ENCODE peak calls at places on chromosome 10, in four cellular contexts. B is neuronal stem cell, W is H1, Q is mesenchymal stem cell. P is an unnamed sample.

GRCh38 chr10:22712246-22712958 is 2.0 kb downstream of the PIP4K2A start:
- DNase-seq in W (no peak), Q (peak), B (no peak), P (no peak)

GRCh38 chr10:119030421-119031250 is 1.1 kb downstream of the NANOS1 start:
- DNase-seq in Q (peak), W (peak), B (peak), P (peak)

GRCh38 chr10:19563424-19564141 is 252.6 kb upstream of the PLXDC2 start:
- DNase-seq in W (no peak), Q (no peak), B (no peak), P (no peak)

GRCh38 chr10:96370575-96371157 is 11.9 kb upstream of the OPALIN start:
- DNase-seq in W (peak), Q (peak), B (peak), P (peak)

GRCh38 chr10:5526691-5527331 is 2.0 kb downstream of the CALML3 start:
- DNase-seq in B (no peak), Q (no peak), W (no peak), P (no peak)

GRCh38 chr10:80168679-80169380 is 36.3 kb downstream of the PLAC9 start:
- DNase-seq in W (peak), B (no peak), Q (peak), P (peak)

GRCh38 chr10:132981746-132982145 is 39.4 kb upstream of the CFAP46 start:
- DNase-seq in B (no peak), W (no peak), Q (no peak), P (no peak)

GRCh38 chr10:38159007-38159406 is 64.9 kb downstream of the ZNF37A start:
- DNase-seq in Q (no peak), B (no peak), W (no peak), P (no peak)

GRCh38 chr10:71512794-71513379 is 116.2 kb downstream of the CDH23 start:
- DNase-seq in B (no peak), W (no peak), Q (no peak), P (no peak)

GRCh38 chr10:80259405-80259871 is 30.0 kb downstream of the MAT1A start:
- DNase-seq in B (no peak), Q (no peak), W (no peak), P (no peak)

GRCh38 chr10:125148021-125148439 is 12.3 kb downstream of the CTBP2 start:
- DNase-seq in B (no peak), Q (peak), W (no peak), P (peak)

GRCh38 chr10:13891542-13892431 is 305.0 kb downstream of the PRPF18 start:
- DNase-seq in W (peak), B (peak), Q (no peak), P (no peak)

GRCh38 chr10:49056356-49056755 is 59.0 kb downstream of the VSTM4 start:
- DNase-seq in B (no peak), Q (peak), W (no peak), P (no peak)

GRCh38 chr10:125607689-125608290 is 75.2 kb downstream of the TEX36 start:
- DNase-seq in Q (no peak), B (no peak), W (no peak), P (no peak)

GRCh38 chr10:100373298-100374136 is 26.5 kb downstream of the SCD start:
- DNase-seq in B (peak), W (peak), Q (peak), P (peak)

GRCh38 chr10:27030060-27030459 is 70.2 kb downstream of the ANKRD26 start:
- DNase-seq in W (no peak), B (no peak), Q (no peak), P (no peak)

GRCh38 chr10:114715171-114715670 is 57.1 kb upstream of the ABLIM1 start:
- DNase-seq in W (no peak), Q (peak), B (no peak), P (no peak)

GRCh38 chr10:44437837-44438752 is 53.2 kb upstream of the CXCL12 start:
- DNase-seq in Q (no peak), B (no peak), W (no peak), P (no peak)

GRCh38 chr10:58578366-58578765 is 65.7 kb downstream of the BICC1 start:
- DNase-seq in Q (no peak), B (no peak), W (no peak), P (no peak)

GRCh38 chr10:42491001-42491592 is 147.3 kb downstream of the ZNF33B start:
- DNase-seq in Q (no peak), W (no peak), B (no peak), P (no peak)

GRCh38 chr10:70783056-70783684 is 2.0 kb downstream of the TBATA start:
- DNase-seq in B (no peak), W (no peak), Q (no peak), P (no peak)

GRCh38 chr10:117830832-117831231 is 215.9 kb downstream of the RAB11FIP2 start:
- DNase-seq in W (peak), Q (no peak), B (peak), P (peak)

GRCh38 chr10:62224606-62225005 is 44.0 kb downstream of the RTKN2 start:
- DNase-seq in Q (peak), B (no peak), W (no peak), P (no peak)

GRCh38 chr10:116708386-116708785 is 34.0 kb downstream of the HSPA12A start:
- DNase-seq in W (no peak), B (no peak), Q (no peak), P (no peak)

GRCh38 chr10:58219875-58220274 is 47.8 kb downstream of the IPMK start:
- DNase-seq in B (no peak), W (no peak), Q (no peak), P (no peak)

GRCh38 chr10:128189176-128189575 is 63.0 kb upstream of the MKI67 start:
- DNase-seq in W (no peak), B (no peak), Q (no peak), P (no peak)

GRCh38 chr10:4051408-4052151 is 266.6 kb upstream of the KLF6 start:
- DNase-seq in B (no peak), W (no peak), Q (peak), P (no peak)

GRCh38 chr10:21184984-21185383 is 287.9 kb upstream of the NEBL start:
- DNase-seq in W (no peak), Q (no peak), B (no peak), P (no peak)

GRCh38 chr10:28872592-28873165 is 195.4 kb downstream of the BAMBI start:
- DNase-seq in W (no peak), Q (no peak), B (no peak), P (no peak)

GRCh38 chr10:52308251-52309031 is 5.6 kb upstream of the DKK1 start:
- DNase-seq in W (peak), Q (peak), B (peak), P (peak)

GRCh38 chr10:132647424-132647823 is 109.8 kb downstream of the INPP5A start:
- DNase-seq in B (no peak), W (no peak), Q (no peak), P (no peak)

GRCh38 chr10:49385939-49386922 is 9.7 kb downstream of the DRGX start:
- DNase-seq in Q (no peak), W (no peak), B (no peak), P (peak)

DNA sequence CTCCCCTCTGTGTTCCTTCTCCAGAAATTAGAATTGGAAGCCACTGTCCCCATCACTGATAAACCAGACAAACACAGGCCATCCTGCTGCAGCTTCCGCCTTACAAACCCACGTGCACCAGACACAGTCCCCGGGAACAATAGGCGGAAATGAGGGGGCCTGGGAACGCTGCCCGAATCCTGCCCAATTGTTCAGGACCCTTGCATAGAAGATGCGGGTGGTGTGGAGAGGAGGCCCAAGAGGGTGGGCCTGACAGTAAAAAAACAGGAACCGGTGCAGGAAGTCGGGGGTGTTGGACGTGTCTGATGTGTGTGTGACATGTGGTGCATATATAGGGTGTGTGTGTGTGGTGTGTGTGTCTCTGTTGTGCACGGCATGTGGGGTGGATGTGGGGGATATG is 26.5 kb upstream of the CHST15 start:
- DNase-seq in W (no peak), Q (no peak), B (no peak), P (no peak)
- H3K4me2 ChIP-seq in W (no peak), Q (no peak), B (no peak), P (no peak)

DNA sequence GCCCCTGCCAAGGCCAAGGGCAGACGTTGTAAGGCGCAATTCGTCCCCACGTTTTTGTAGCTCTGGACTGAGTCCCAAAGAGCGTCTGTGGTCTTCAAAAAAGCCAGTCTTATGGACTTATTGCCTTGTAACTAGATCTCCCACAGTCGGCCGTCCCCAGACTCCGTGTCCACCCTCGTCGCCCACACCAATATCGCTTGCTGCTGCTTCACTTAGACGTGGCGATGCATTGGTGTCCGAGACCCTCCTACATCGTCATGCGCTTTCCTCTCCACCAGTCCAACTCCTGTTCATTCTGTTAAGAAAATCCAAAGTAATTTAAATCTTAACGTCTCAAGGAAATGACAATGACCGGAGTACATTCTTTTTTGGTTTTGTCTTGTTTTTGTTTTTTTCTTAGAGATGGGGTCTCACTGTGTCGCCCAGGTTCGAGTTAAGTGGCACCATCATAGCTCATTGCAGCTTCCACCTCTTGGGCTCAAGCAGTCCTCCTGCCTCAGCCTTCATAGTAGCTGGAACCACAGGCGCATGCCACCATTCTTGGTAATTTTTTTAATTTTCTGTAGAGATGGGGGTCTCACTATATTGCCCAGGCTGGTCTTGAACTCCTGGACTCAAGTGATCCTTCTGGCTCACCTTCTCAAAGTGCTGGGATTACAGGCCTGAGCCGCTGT is 851 bp downstream of the KIFBP start:
- DNase-seq in W (no peak), Q (peak), B (no peak), P (no peak)
- H2BK15ac ChIP-seq in W (no peak), Q (no peak), B (no peak), P (no peak)

GRCh38 chr10:77507313-77507712 is 130.3 kb downstream of the KCNMA1 start:
- DNase-seq in W (no peak), B (no peak), Q (no peak), P (no peak)
- H2BK12ac ChIP-seq in W (no peak), B (no peak), Q (peak), P (no peak)

GRCh38 chr10:32315426-32315825 is 31.5 kb downstream of the EPC1 start:
- DNase-seq in Q (no peak), W (no peak), B (no peak), P (no peak)

GRCh38 chr10:32321016-32321631 is 25.8 kb downstream of the EPC1 start:
- DNase-seq in B (no peak), Q (no peak), W (no peak), P (no peak)

GRCh38 chr10:32318476-32318896 is 28.5 kb downstream of the EPC1 start:
- DNase-seq in Q (no peak), W (no peak), B (no peak), P (no peak)

GRCh38 chr10:32314588-32314987 is 32.4 kb downstream of the EPC1 start:
- DNase-seq in Q (no peak), W (no peak), B (no peak), P (no peak)

GRCh38 chr10:32317795-32318194 is 29.2 kb downstream of the EPC1 start:
- DNase-seq in B (no peak), Q (no peak), W (no peak), P (no peak)
- H3K4me2 ChIP-seq in B (no peak), Q (no peak), W (no peak), P (no peak)

GRCh38 chr10:60349426-60349825 is 40.2 kb downstream of the ANK3 start:
- DNase-seq in W (no peak), B (no peak), Q (no peak), P (no peak)

GRCh38 chr10:60348982-60349381 is 40.7 kb downstream of the ANK3 start:
- DNase-seq in B (no peak), Q (peak), W (no peak), P (no peak)

GRCh38 chr10:60352105-60352504 is 37.6 kb downstream of the ANK3 start:
- DNase-seq in B (no peak), Q (no peak), W (no peak), P (no peak)

GRCh38 chr10:60350400-60350799 is 39.3 kb downstream of the ANK3 start:
- DNase-seq in Q (peak), W (no peak), B (no peak), P (no peak)

DNA sequence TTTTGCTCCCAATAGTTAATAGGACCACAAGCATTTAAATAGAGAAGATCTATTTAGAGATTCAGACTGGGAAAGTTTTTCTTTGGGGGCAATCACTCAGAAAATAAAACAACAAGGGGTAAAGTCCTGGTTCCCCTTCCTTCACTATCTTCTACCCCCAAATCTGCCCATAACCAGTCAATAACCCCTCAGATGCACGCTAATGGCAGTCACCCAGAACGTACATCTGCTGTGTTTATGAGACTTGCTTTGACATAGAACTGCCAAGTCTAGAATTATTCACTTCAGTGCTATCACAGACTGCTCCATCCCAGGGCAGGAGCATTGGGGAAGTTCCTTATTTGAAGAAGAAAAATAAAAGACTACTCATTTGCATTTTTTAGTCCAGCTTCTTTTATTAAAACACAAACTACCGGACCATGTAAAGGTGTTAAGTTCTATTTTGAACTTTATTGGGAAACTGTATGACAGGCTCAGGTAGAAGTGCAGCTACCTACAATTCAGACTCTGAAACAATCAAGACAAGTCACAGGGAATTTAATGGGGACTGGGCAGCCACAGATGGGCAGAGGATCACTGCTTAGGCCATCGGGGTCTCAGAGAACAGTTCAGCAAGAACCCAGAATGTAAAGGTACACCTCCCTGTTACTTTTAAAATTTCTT is 38.4 kb downstream of the ANK3 start:
- DNase-seq in B (no peak), Q (no peak), W (no peak), P (no peak)
- H2BK15ac ChIP-seq in B (no peak), Q (no peak), W (no peak), P (no peak)

GRCh38 chr10:110357252-110357780 is 52.6 kb upstream of the SMNDC1 start:
- DNase-seq in Q (peak), W (no peak), B (no peak), P (no peak)
- H2BK12ac ChIP-seq in Q (peak), W (peak), B (no peak), P (no peak)

GRCh38 chr10:69243817-69244216 is 23.7 kb downstream of the HKDC1 start:
- DNase-seq in B (no peak), W (no peak), Q (no peak), P (no peak)

GRCh38 chr10:69240455-69240854 is 20.3 kb downstream of the HKDC1 start:
- DNase-seq in Q (no peak), B (no peak), W (no peak), P (no peak)

GRCh38 chr10:69241575-69241974 is 21.4 kb downstream of the HKDC1 start:
- DNase-seq in Q (no peak), W (no peak), B (no peak), P (no peak)

GRCh38 chr10:69242844-69243212 is 22.7 kb downstream of the HKDC1 start:
- DNase-seq in B (no peak), W (no peak), Q (no peak), P (no peak)

DNA sequence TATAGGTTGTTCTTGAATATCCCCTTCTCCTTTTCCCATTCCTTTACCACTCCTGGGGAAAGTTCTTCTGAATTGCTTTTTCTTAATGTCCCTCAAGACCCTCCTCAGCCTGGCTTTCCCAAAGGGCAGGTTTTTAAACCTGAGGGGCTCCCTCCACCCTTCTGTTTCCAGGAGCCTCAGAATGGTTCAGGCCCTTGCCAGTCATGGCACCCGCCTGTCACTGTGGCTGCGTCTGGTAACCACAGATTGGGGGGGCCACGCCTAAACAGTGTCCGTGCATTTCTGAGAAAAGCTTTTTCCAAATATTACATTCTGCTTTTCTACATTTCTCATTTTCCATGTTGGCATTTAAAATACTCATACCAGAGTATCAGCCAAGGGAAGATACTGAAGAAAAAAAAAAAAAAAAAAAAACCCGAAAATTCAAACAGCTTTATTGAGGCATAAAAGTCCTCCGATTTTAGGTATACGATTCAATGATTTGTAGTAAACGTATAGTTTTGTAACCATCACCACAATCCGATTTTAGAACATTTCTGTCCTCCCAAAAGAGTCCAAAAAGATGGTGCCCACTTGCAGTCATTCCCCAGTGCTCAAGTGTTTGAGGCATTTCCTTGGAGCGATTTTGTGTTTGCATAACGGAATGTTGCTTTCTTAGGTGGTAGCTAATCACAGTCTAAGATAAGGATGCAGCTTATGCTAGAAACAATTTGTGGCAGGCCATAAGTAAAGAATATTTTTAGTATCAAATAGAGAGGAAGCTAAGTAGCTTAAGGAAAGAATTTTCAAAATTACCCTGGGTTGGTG is 22.1 kb downstream of the HKDC1 start:
- DNase-seq in Q (no peak), W (no peak), B (no peak), P (no peak)
- H3K4me2 ChIP-seq in Q (no peak), W (no peak), B (no peak), P (no peak)